ENCODE peak calls at places on chromosomes 1 and 21, in five cellular contexts. One of them, this sample, is unnamed.

GRCh38 chr1:192378878-192379277 is 62.1 kb downstream of the RGS21 start:
- DNase-seq in neuronal stem cell: no peak
- DNase-seq in IMR-90: no peak
- DNase-seq in trophoblast cell: no peak
- DNase-seq in H9: no peak
- DNase-seq in this sample: no peak

GRCh38 chr1:227317541-227318002 is 720 bp downstream of the CDC42BPA start:
- DNase-seq in neuronal stem cell: peak; percentile 52
- DNase-seq in IMR-90: peak; percentile 61
- DNase-seq in trophoblast cell: peak; percentile 40
- DNase-seq in H9: peak; percentile 71
- DNase-seq in this sample: peak; percentile 84

GRCh38 chr1:157984469-157984868 is 9.0 kb upstream of the KIRREL1 start:
- DNase-seq in neuronal stem cell: no peak
- DNase-seq in IMR-90: no peak
- DNase-seq in trophoblast cell: no peak
- DNase-seq in H9: no peak
- DNase-seq in this sample: no peak

GRCh38 chr1:236280438-236281285 is 1.1 kb downstream of the ERO1B start:
- DNase-seq in neuronal stem cell: peak; percentile 8
- DNase-seq in IMR-90: no peak
- DNase-seq in trophoblast cell: no peak
- DNase-seq in H9: peak; percentile 31
- DNase-seq in this sample: peak; percentile 6

GRCh38 chr1:230157409-230158390 is 90.7 kb downstream of the GALNT2 start:
- DNase-seq in neuronal stem cell: no peak
- DNase-seq in IMR-90: no peak
- DNase-seq in trophoblast cell: no peak
- DNase-seq in H9: peak; percentile 24
- DNase-seq in this sample: no peak

GRCh38 chr21:33734326-33734725 is 92.0 kb downstream of the ITSN1 start:
- DNase-seq in neuronal stem cell: no peak
- DNase-seq in IMR-90: peak; percentile 58
- DNase-seq in trophoblast cell: no peak
- DNase-seq in H9: no peak
- DNase-seq in this sample: peak; percentile 20

GRCh38 chr21:41901782-41902181 is 22.6 kb upstream of the PRDM15 start:
- DNase-seq in neuronal stem cell: no peak
- DNase-seq in IMR-90: no peak
- DNase-seq in trophoblast cell: no peak
- DNase-seq in H9: no peak
- DNase-seq in this sample: no peak

GRCh38 chr1:151137789-151138188 is 8.6 kb downstream of the SEMA6C start:
- DNase-seq in neuronal stem cell: no peak
- DNase-seq in IMR-90: no peak
- DNase-seq in trophoblast cell: no peak
- DNase-seq in H9: no peak
- DNase-seq in this sample: no peak

GRCh38 chr1:92441316-92442311 is 45.1 kb downstream of the GFI1 start:
- DNase-seq in neuronal stem cell: no peak
- DNase-seq in IMR-90: no peak
- DNase-seq in trophoblast cell: no peak
- DNase-seq in H9: peak; percentile 82
- DNase-seq in this sample: no peak

GRCh38 chr1:201127755-201128455 is 921 bp upstream of the ASCL5 start:
- DNase-seq in neuronal stem cell: no peak
- DNase-seq in IMR-90: peak; percentile 63
- DNase-seq in trophoblast cell: no peak
- DNase-seq in H9: no peak
- DNase-seq in this sample: peak; percentile 63

GRCh38 chr1:145992502-145992936 is 3.9 kb downstream of the TXNIP start:
- DNase-seq in neuronal stem cell: no peak
- DNase-seq in IMR-90: no peak
- DNase-seq in trophoblast cell: no peak
- DNase-seq in H9: no peak
- DNase-seq in this sample: no peak

GRCh38 chr1:3895279-3895950 is 4.7 kb downstream of the C1orf174 start:
- DNase-seq in neuronal stem cell: no peak
- DNase-seq in IMR-90: peak; percentile 18
- DNase-seq in trophoblast cell: peak; percentile 9
- DNase-seq in H9: no peak
- DNase-seq in this sample: no peak

GRCh38 chr21:45030637-45031218 is 43.7 kb upstream of the ADARB1 start:
- DNase-seq in neuronal stem cell: no peak
- DNase-seq in IMR-90: no peak
- DNase-seq in trophoblast cell: no peak
- DNase-seq in H9: peak; percentile 26
- DNase-seq in this sample: peak; percentile 20

GRCh38 chr1:172895050-172895460 is 155.7 kb downstream of the TNFSF18 start:
- DNase-seq in neuronal stem cell: no peak
- DNase-seq in IMR-90: peak; percentile 64
- DNase-seq in trophoblast cell: no peak
- DNase-seq in H9: no peak
- DNase-seq in this sample: peak; percentile 38

GRCh38 chr1:245366886-245367285 is 212.1 kb downstream of the KIF26B start:
- DNase-seq in neuronal stem cell: no peak
- DNase-seq in IMR-90: no peak
- DNase-seq in trophoblast cell: no peak
- DNase-seq in H9: no peak
- DNase-seq in this sample: no peak

GRCh38 chr1:10658396-10659066 is 137.9 kb downstream of the CASZ1 start:
- DNase-seq in neuronal stem cell: no peak
- DNase-seq in IMR-90: no peak
- DNase-seq in trophoblast cell: no peak
- DNase-seq in H9: no peak
- DNase-seq in this sample: no peak

GRCh38 chr1:155051777-155052398 is 772 bp downstream of the ADAM15 start:
- DNase-seq in neuronal stem cell: no peak
- DNase-seq in IMR-90: peak; percentile 13
- DNase-seq in trophoblast cell: no peak
- DNase-seq in H9: no peak
- DNase-seq in this sample: peak; percentile 45

GRCh38 chr21:35120631-35121180 is 71.6 kb upstream of the RUNX1 start:
- DNase-seq in neuronal stem cell: no peak
- DNase-seq in IMR-90: no peak
- DNase-seq in trophoblast cell: no peak
- DNase-seq in H9: no peak
- DNase-seq in this sample: no peak

GRCh38 chr1:166952002-166952746 is 23.2 kb downstream of the ILDR2 start:
- DNase-seq in neuronal stem cell: no peak
- DNase-seq in IMR-90: peak; percentile 48
- DNase-seq in trophoblast cell: no peak
- DNase-seq in H9: no peak
- DNase-seq in this sample: peak; percentile 61

GRCh38 chr1:232533328-232533727 is 96.6 kb downstream of the SIPA1L2 start:
- DNase-seq in neuronal stem cell: no peak
- DNase-seq in IMR-90: no peak
- DNase-seq in trophoblast cell: no peak
- DNase-seq in H9: no peak
- DNase-seq in this sample: no peak

GRCh38 chr1:222970040-222970439 is 155.2 kb downstream of the DISP1 start:
- DNase-seq in neuronal stem cell: no peak
- DNase-seq in IMR-90: no peak
- DNase-seq in trophoblast cell: no peak
- DNase-seq in H9: no peak
- DNase-seq in this sample: no peak

GRCh38 chr1:178501705-178502329 is 5.1 kb upstream of the CLEC20A start:
- DNase-seq in neuronal stem cell: peak; percentile 66
- DNase-seq in IMR-90: peak; percentile 64
- DNase-seq in trophoblast cell: peak; percentile 41
- DNase-seq in H9: peak; percentile 87
- DNase-seq in this sample: peak; percentile 65

GRCh38 chr1:66350001-66350547 is 183.9 kb upstream of the SGIP1 start:
- DNase-seq in neuronal stem cell: no peak
- DNase-seq in IMR-90: peak; percentile 34
- DNase-seq in trophoblast cell: no peak
- DNase-seq in H9: no peak
- DNase-seq in this sample: no peak

GRCh38 chr1:58032621-58033073 is 513.9 kb downstream of the OMA1 start:
- DNase-seq in neuronal stem cell: no peak
- DNase-seq in IMR-90: no peak
- DNase-seq in trophoblast cell: no peak
- DNase-seq in H9: no peak
- DNase-seq in this sample: no peak

GRCh38 chr1:212460376-212460775 is 27.7 kb downstream of the NENF start:
- DNase-seq in neuronal stem cell: no peak
- DNase-seq in IMR-90: no peak
- DNase-seq in trophoblast cell: no peak
- DNase-seq in H9: no peak
- DNase-seq in this sample: no peak

GRCh38 chr1:156391145-156391677 is 22.2 kb downstream of the RHBG start:
- DNase-seq in neuronal stem cell: no peak
- DNase-seq in IMR-90: no peak
- DNase-seq in trophoblast cell: no peak
- DNase-seq in H9: no peak
- DNase-seq in this sample: no peak
- H4K91ac ChIP-seq in neuronal stem cell: no peak overlapping the region
- H4K91ac ChIP-seq in IMR-90: no peak overlapping the region
- H4K91ac ChIP-seq in trophoblast cell: no peak overlapping the region
- H4K91ac ChIP-seq in H9: no peak overlapping the region
- H4K91ac ChIP-seq in this sample: no peak overlapping the region

GRCh38 chr1:42966688-42967609 is 8.3 kb upstream of the SLC2A1 start:
- DNase-seq in neuronal stem cell: no peak
- DNase-seq in IMR-90: peak; percentile 96
- DNase-seq in trophoblast cell: peak; percentile 76
- DNase-seq in H9: peak; percentile 92
- DNase-seq in this sample: peak; percentile 89
- H2AFZ ChIP-seq in neuronal stem cell: no peak overlapping the region
- H2AFZ ChIP-seq in IMR-90: no peak overlapping the region
- H2AFZ ChIP-seq in trophoblast cell: no peak overlapping the region
- H2AFZ ChIP-seq in H9: no peak overlapping the region
- H2AFZ ChIP-seq in this sample: peak overlapping the region; percentile 32

GRCh38 chr1:244344001-244344400 is 107.7 kb downstream of the ADSS2 start:
- DNase-seq in neuronal stem cell: no peak
- DNase-seq in IMR-90: no peak
- DNase-seq in trophoblast cell: no peak
- DNase-seq in H9: no peak
- DNase-seq in this sample: no peak
- H3K4ac ChIP-seq in neuronal stem cell: no peak overlapping the region
- H3K4ac ChIP-seq in IMR-90: no peak overlapping the region
- H3K4ac ChIP-seq in trophoblast cell: no peak overlapping the region
- H3K4ac ChIP-seq in H9: no peak overlapping the region
- H3K4ac ChIP-seq in this sample: no peak overlapping the region

DNA sequence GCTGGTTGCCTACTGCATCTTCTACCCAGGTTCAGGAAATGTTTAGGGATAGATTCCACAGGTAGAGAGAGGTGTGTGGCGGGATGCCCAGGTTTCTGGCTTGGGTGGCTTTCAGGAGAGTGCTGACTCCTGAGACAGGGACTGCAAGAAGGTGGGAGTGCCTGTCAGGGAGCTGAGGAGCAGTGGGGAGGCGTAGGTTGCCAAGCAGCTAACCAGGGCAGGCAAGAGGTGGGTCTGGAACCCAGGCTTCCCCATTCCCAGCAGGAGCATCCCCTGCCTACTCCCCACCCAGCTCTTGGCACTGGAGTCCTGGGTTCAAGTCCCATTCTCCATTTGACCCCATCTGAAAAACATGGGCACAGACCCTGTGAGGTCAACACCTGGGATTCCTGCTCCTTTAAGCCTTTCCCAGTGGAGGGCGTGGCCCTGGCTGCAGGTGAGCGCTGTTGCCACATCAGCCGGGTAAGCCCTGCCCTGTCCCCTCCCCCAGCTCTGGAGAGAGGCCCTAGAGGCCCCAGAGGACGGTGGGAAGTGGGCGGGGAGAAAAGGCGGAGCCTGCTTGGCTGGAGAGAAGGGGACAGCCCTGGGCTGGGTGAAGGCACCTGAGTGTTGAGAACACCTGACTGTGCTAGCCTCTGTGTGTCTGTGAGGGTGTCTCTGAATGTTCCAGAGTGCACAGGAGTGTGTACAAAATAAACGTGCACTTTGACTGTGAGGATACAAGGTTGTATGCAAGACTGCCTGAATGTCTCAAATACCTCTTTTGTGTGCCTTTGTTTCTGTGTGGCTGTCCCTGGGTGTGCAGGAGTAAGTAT is 13.9 kb upstream of the SYNC start:
- DNase-seq in neuronal stem cell: peak; percentile 56
- DNase-seq in IMR-90: no peak
- DNase-seq in trophoblast cell: peak; percentile 94
- DNase-seq in H9: peak; percentile 99
- DNase-seq in this sample: no peak
- H4K91ac ChIP-seq in neuronal stem cell: peak overlapping the region; percentile 40
- H4K91ac ChIP-seq in IMR-90: no peak overlapping the region
- H4K91ac ChIP-seq in trophoblast cell: peak overlapping the region; percentile 32
- H4K91ac ChIP-seq in H9: no peak overlapping the region
- H4K91ac ChIP-seq in this sample: peak overlapping the region; percentile 35

GRCh38 chr1:89503690-89504089 is 20.9 kb upstream of the LRRC8B start:
- DNase-seq in neuronal stem cell: no peak
- DNase-seq in IMR-90: no peak
- DNase-seq in trophoblast cell: no peak
- DNase-seq in H9: no peak
- DNase-seq in this sample: no peak
- H2AFZ ChIP-seq in neuronal stem cell: no peak overlapping the region
- H2AFZ ChIP-seq in IMR-90: no peak overlapping the region
- H2AFZ ChIP-seq in trophoblast cell: no peak overlapping the region
- H2AFZ ChIP-seq in H9: no peak overlapping the region
- H2AFZ ChIP-seq in this sample: no peak overlapping the region

GRCh38 chr1:14742181-14742980 is 143.9 kb downstream of the KAZN start:
- DNase-seq in neuronal stem cell: no peak
- DNase-seq in IMR-90: peak; percentile 98
- DNase-seq in trophoblast cell: peak; percentile 73
- DNase-seq in H9: peak; percentile 67
- DNase-seq in this sample: peak; percentile 97
- H3K4ac ChIP-seq in neuronal stem cell: no peak overlapping the region
- H3K4ac ChIP-seq in IMR-90: peak overlapping the region; percentile 87
- H3K4ac ChIP-seq in trophoblast cell: no peak overlapping the region
- H3K4ac ChIP-seq in H9: no peak overlapping the region
- H3K4ac ChIP-seq in this sample: peak overlapping the region; percentile 38

GRCh38 chr1:32828341-32828740 is 10.9 kb downstream of the S100PBP start:
- DNase-seq in neuronal stem cell: no peak
- DNase-seq in IMR-90: peak; percentile 28
- DNase-seq in trophoblast cell: no peak
- DNase-seq in H9: no peak
- DNase-seq in this sample: peak; percentile 33

GRCh38 chr1:32830092-32830852 is 12.8 kb downstream of the S100PBP start:
- DNase-seq in neuronal stem cell: no peak
- DNase-seq in IMR-90: no peak
- DNase-seq in trophoblast cell: no peak
- DNase-seq in H9: no peak
- DNase-seq in this sample: no peak

DNA sequence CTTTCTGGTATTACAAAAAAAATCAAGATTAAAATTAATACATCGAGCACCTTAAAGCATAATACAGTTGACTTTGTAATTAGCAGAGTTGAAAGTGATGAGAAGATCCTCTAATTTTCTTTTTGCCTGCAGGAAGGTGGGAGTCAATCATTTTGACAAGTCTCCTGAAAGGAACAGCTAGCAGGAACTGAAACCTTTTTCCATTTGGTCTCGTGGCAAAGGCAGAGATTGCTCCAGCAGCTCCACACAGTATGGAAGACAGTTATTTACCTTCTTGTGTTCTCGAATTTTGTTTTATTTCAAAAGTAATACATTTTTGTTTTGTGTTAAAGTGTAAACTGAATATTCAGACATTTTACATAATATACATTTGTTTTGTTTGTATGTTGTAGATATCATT is 7.7 kb downstream of the S100PBP start:
- DNase-seq in neuronal stem cell: no peak
- DNase-seq in IMR-90: no peak
- DNase-seq in trophoblast cell: no peak
- DNase-seq in H9: no peak
- DNase-seq in this sample: no peak
- H4K91ac ChIP-seq in neuronal stem cell: no peak overlapping the region
- H4K91ac ChIP-seq in IMR-90: no peak overlapping the region
- H4K91ac ChIP-seq in trophoblast cell: no peak overlapping the region
- H4K91ac ChIP-seq in H9: no peak overlapping the region
- H4K91ac ChIP-seq in this sample: no peak overlapping the region

GRCh38 chr1:26861286-26861701 is 1.7 kb upstream of the SFN start:
- DNase-seq in neuronal stem cell: no peak
- DNase-seq in IMR-90: peak; percentile 46
- DNase-seq in trophoblast cell: no peak
- DNase-seq in H9: no peak
- DNase-seq in this sample: peak; percentile 58
- H2AFZ ChIP-seq in neuronal stem cell: no peak overlapping the region
- H2AFZ ChIP-seq in IMR-90: no peak overlapping the region
- H2AFZ ChIP-seq in trophoblast cell: peak overlapping the region; percentile 69
- H2AFZ ChIP-seq in H9: no peak overlapping the region
- H2AFZ ChIP-seq in this sample: no peak overlapping the region

This sample was measured in mesenchymal stem cell.